ENCODE peak calls at places on chromosome 10, in nine cellular contexts. U, P, F, S, D, M, X, Z and T are unnamed samples.

GRCh38 chr10:8042864-8043568 is 11.5 kb upstream of the GATA3 start:
- DNase-seq in X (no peak), Z (no peak), F (no peak), D (no peak), U (no peak), P (no peak), M (no peak), S (no peak), T (no peak)

GRCh38 chr10:48792687-48793096 is 108.0 kb downstream of the WDFY4 start:
- DNase-seq in M (no peak), X (no peak), P (no peak), U (no peak), S (no peak), Z (no peak), D (no peak), F (no peak), T (no peak)

GRCh38 chr10:43202224-43202656 is 64.0 kb downstream of the CSGALNACT2 start:
- DNase-seq in U (peak), P (no peak), Z (peak), X (no peak), F (no peak), S (peak), M (peak), D (no peak), T (no peak)

GRCh38 chr10:84244651-84245270 is at the start of gene RGR:
- DNase-seq in D (peak), P (no peak), U (no peak), X (no peak), S (no peak), M (no peak), Z (peak), F (no peak), T (no peak)

GRCh38 chr10:130214431-130214830 is 78.2 kb downstream of the GLRX3 start:
- DNase-seq in Z (peak), U (no peak), P (no peak), M (no peak), F (no peak), X (no peak), S (no peak), D (no peak), T (no peak)

GRCh38 chr10:30438016-30438850 is 4.2 kb downstream of the MAP3K8 start:
- DNase-seq in M (no peak), F (no peak), P (no peak), U (no peak), D (no peak), X (no peak), S (no peak), Z (no peak), T (no peak)

GRCh38 chr10:130038019-130038555 is 72.5 kb downstream of the C10orf143 start:
- DNase-seq in F (no peak), Z (peak), P (no peak), U (no peak), D (no peak), S (no peak), X (no peak), M (no peak), T (no peak)

GRCh38 chr10:111698711-111699110 is 484.9 kb downstream of the GPAM start:
- DNase-seq in X (no peak), M (no peak), U (no peak), F (no peak), S (no peak), Z (no peak), P (no peak), D (no peak), T (no peak)

GRCh38 chr10:3828404-3829192 is 43.6 kb upstream of the KLF6 start:
- DNase-seq in F (peak), X (no peak), D (no peak), Z (peak), S (no peak), M (peak), P (no peak), U (no peak), T (no peak)

GRCh38 chr10:95177429-95177828 is 16.6 kb upstream of the ACSM6 start:
- DNase-seq in S (no peak), X (no peak), P (no peak), Z (no peak), U (no peak), F (no peak), M (no peak), D (no peak), T (no peak)

GRCh38 chr10:83685458-83685857 is 453.9 kb upstream of the GHITM start:
- DNase-seq in F (no peak), X (no peak), Z (no peak), M (no peak), D (no peak), U (no peak), P (no peak), S (no peak), T (no peak)

GRCh38 chr10:114289096-114289436 is 50.0 kb downstream of the VWA2 start:
- DNase-seq in M (no peak), F (no peak), Z (peak), P (no peak), U (no peak), D (no peak), S (no peak), X (no peak), T (no peak)

GRCh38 chr10:13654118-13654830 is 67.5 kb downstream of the PRPF18 start:
- DNase-seq in X (no peak), F (no peak), D (no peak), Z (no peak), M (no peak), P (no peak), S (no peak), U (no peak), T (no peak)

GRCh38 chr10:121754667-121755066 is 156.4 kb upstream of the FGFR2 start:
- DNase-seq in P (no peak), S (no peak), M (no peak), Z (no peak), U (no peak), D (no peak), X (no peak), F (no peak), T (no peak)

GRCh38 chr10:90354914-90355313 is 502.9 kb downstream of the HTR7 start:
- DNase-seq in F (no peak), Z (no peak), X (no peak), U (no peak), D (no peak), M (no peak), S (no peak), P (no peak), T (no peak)

GRCh38 chr10:61024801-61025201 is 80.8 kb upstream of the RHOBTB1 start:
- DNase-seq in S (no peak), M (peak), Z (no peak), D (peak), X (no peak), U (no peak), F (no peak), P (no peak), T (no peak)

GRCh38 chr10:127556911-127557310 is 7.8 kb downstream of the NPS start:
- DNase-seq in F (no peak), M (no peak), U (no peak), S (no peak), P (no peak), Z (no peak), X (no peak), D (no peak), T (no peak)